ENCODE peak calls at places on chromosome 17, in ten cellular contexts. One of them, this sample, is unnamed.
A peak's percentile ranks its signal among the peaks of the same experiment; 100 is the strongest.

GRCh38 chr17:39920218-39921210 is 2.1 kb upstream of the GSDMB start:
- DNase-seq in progenitor cell of endocrine pancreas: no peak
- DNase-seq in NCI-H345: no peak
- DNase-seq in PC-3: no peak
- DNase-seq in NCI-H1092 treated with DMSO at 0.1 percent for 48 hours: no peak
- DNase-seq in activated CD4-positive, alpha-beta T cell treated with anti-CD3 and anti-CD28 coated beads for 4 hours: peak; percentile 66
- DNase-seq in GM04504: no peak
- DNase-seq in HTR-8/SVneo: no peak
- DNase-seq in CD8-positive, alpha-beta T cell: peak; percentile 62
- DNase-seq in dermis blood vessel endothelial cell: no peak
- DNase-seq in this sample: no peak

GRCh38 chr17:37447641-37448040 is 41.0 kb downstream of the TADA2A start:
- DNase-seq in dermis blood vessel endothelial cell: peak; percentile 34
- DNase-seq in CD8-positive, alpha-beta T cell: no peak
- DNase-seq in progenitor cell of endocrine pancreas: no peak
- DNase-seq in activated CD4-positive, alpha-beta T cell treated with anti-CD3 and anti-CD28 coated beads for 4 hours: no peak
- DNase-seq in PC-3: peak; percentile 55
- DNase-seq in NCI-H345: no peak
- DNase-seq in GM04504: no peak
- DNase-seq in NCI-H1092 treated with DMSO at 0.1 percent for 48 hours: no peak
- DNase-seq in HTR-8/SVneo: peak; percentile 25
- DNase-seq in this sample: no peak

GRCh38 chr17:48611681-48612455 is 1.1 kb upstream of the HOXB7 start:
- DNase-seq in NCI-H345: peak; percentile 97
- DNase-seq in progenitor cell of endocrine pancreas: no peak
- DNase-seq in GM04504: peak; percentile 28
- DNase-seq in HTR-8/SVneo: no peak
- DNase-seq in PC-3: no peak
- DNase-seq in activated CD4-positive, alpha-beta T cell treated with anti-CD3 and anti-CD28 coated beads for 4 hours: no peak
- DNase-seq in dermis blood vessel endothelial cell: peak; percentile 61
- DNase-seq in NCI-H1092 treated with DMSO at 0.1 percent for 48 hours: no peak
- DNase-seq in CD8-positive, alpha-beta T cell: no peak
- DNase-seq in this sample: no peak

GRCh38 chr17:59366773-59367656 is 35.6 kb downstream of the YPEL2 start:
- DNase-seq in HTR-8/SVneo: no peak
- DNase-seq in CD8-positive, alpha-beta T cell: no peak
- DNase-seq in NCI-H345: peak; percentile 69
- DNase-seq in dermis blood vessel endothelial cell: peak; percentile 54
- DNase-seq in activated CD4-positive, alpha-beta T cell treated with anti-CD3 and anti-CD28 coated beads for 4 hours: no peak
- DNase-seq in NCI-H1092 treated with DMSO at 0.1 percent for 48 hours: peak; percentile 70
- DNase-seq in PC-3: peak; percentile 60
- DNase-seq in progenitor cell of endocrine pancreas: peak; percentile 28
- DNase-seq in GM04504: no peak
- DNase-seq in this sample: no peak

GRCh38 chr17:5619088-5619740 is 34.9 kb upstream of the NLRP1 start:
- DNase-seq in dermis blood vessel endothelial cell: peak; percentile 3
- DNase-seq in HTR-8/SVneo: no peak
- DNase-seq in activated CD4-positive, alpha-beta T cell treated with anti-CD3 and anti-CD28 coated beads for 4 hours: no peak
- DNase-seq in NCI-H1092 treated with DMSO at 0.1 percent for 48 hours: peak; percentile 98
- DNase-seq in GM04504: no peak
- DNase-seq in PC-3: no peak
- DNase-seq in CD8-positive, alpha-beta T cell: no peak
- DNase-seq in NCI-H345: no peak
- DNase-seq in progenitor cell of endocrine pancreas: no peak
- DNase-seq in this sample: no peak

GRCh38 chr17:59221159-59221847 is 992 bp downstream of the GDPD1 start:
- DNase-seq in HTR-8/SVneo: no peak
- DNase-seq in progenitor cell of endocrine pancreas: no peak
- DNase-seq in NCI-H345: no peak
- DNase-seq in GM04504: no peak
- DNase-seq in CD8-positive, alpha-beta T cell: no peak
- DNase-seq in activated CD4-positive, alpha-beta T cell treated with anti-CD3 and anti-CD28 coated beads for 4 hours: no peak
- DNase-seq in dermis blood vessel endothelial cell: peak; percentile 27
- DNase-seq in NCI-H1092 treated with DMSO at 0.1 percent for 48 hours: no peak
- DNase-seq in PC-3: no peak
- DNase-seq in this sample: no peak

GRCh38 chr17:67718325-67718941 is 697 bp downstream of the NOL11 start:
- DNase-seq in progenitor cell of endocrine pancreas: peak; percentile 14
- DNase-seq in NCI-H1092 treated with DMSO at 0.1 percent for 48 hours: no peak
- DNase-seq in GM04504: peak; percentile 13
- DNase-seq in NCI-H345: peak; percentile 24
- DNase-seq in activated CD4-positive, alpha-beta T cell treated with anti-CD3 and anti-CD28 coated beads for 4 hours: no peak
- DNase-seq in CD8-positive, alpha-beta T cell: no peak
- DNase-seq in PC-3: peak; percentile 64
- DNase-seq in HTR-8/SVneo: peak; percentile 46
- DNase-seq in dermis blood vessel endothelial cell: peak; percentile 58
- DNase-seq in this sample: peak; percentile 44

GRCh38 chr17:59746849-59747445 is 39.5 kb downstream of the VMP1 start:
- DNase-seq in dermis blood vessel endothelial cell: peak; percentile 77
- DNase-seq in PC-3: peak; percentile 77
- DNase-seq in progenitor cell of endocrine pancreas: no peak
- DNase-seq in GM04504: no peak
- DNase-seq in NCI-H345: no peak
- DNase-seq in NCI-H1092 treated with DMSO at 0.1 percent for 48 hours: peak; percentile 10
- DNase-seq in CD8-positive, alpha-beta T cell: no peak
- DNase-seq in activated CD4-positive, alpha-beta T cell treated with anti-CD3 and anti-CD28 coated beads for 4 hours: no peak
- DNase-seq in HTR-8/SVneo: peak; percentile 61
- DNase-seq in this sample: peak; percentile 12

GRCh38 chr17:72176902-72177660 is 56.3 kb downstream of the SOX9 start:
- DNase-seq in activated CD4-positive, alpha-beta T cell treated with anti-CD3 and anti-CD28 coated beads for 4 hours: no peak
- DNase-seq in NCI-H1092 treated with DMSO at 0.1 percent for 48 hours: peak; percentile 95
- DNase-seq in progenitor cell of endocrine pancreas: no peak
- DNase-seq in CD8-positive, alpha-beta T cell: no peak
- DNase-seq in GM04504: no peak
- DNase-seq in dermis blood vessel endothelial cell: no peak
- DNase-seq in HTR-8/SVneo: no peak
- DNase-seq in PC-3: no peak
- DNase-seq in NCI-H345: no peak
- DNase-seq in this sample: no peak

GRCh38 chr17:336110-337021 is 16.2 kb downstream of the RPH3AL start:
- DNase-seq in NCI-H345: peak; percentile 25
- DNase-seq in activated CD4-positive, alpha-beta T cell treated with anti-CD3 and anti-CD28 coated beads for 4 hours: peak; percentile 49
- DNase-seq in dermis blood vessel endothelial cell: peak; percentile 41
- DNase-seq in PC-3: no peak
- DNase-seq in HTR-8/SVneo: no peak
- DNase-seq in CD8-positive, alpha-beta T cell: peak; percentile 64
- DNase-seq in GM04504: no peak
- DNase-seq in progenitor cell of endocrine pancreas: no peak
- DNase-seq in NCI-H1092 treated with DMSO at 0.1 percent for 48 hours: peak; percentile 14
- DNase-seq in this sample: no peak

GRCh38 chr17:78144146-78144719 is 2.0 kb upstream of the C17orf99 start:
- DNase-seq in HTR-8/SVneo: peak; percentile 77
- DNase-seq in NCI-H345: no peak
- DNase-seq in PC-3: peak; percentile 89
- DNase-seq in progenitor cell of endocrine pancreas: no peak
- DNase-seq in GM04504: peak; percentile 27
- DNase-seq in NCI-H1092 treated with DMSO at 0.1 percent for 48 hours: peak; percentile 9
- DNase-seq in activated CD4-positive, alpha-beta T cell treated with anti-CD3 and anti-CD28 coated beads for 4 hours: no peak
- DNase-seq in CD8-positive, alpha-beta T cell: no peak
- DNase-seq in dermis blood vessel endothelial cell: peak; percentile 85
- DNase-seq in this sample: no peak

GRCh38 chr17:78387982-78388941 is 9.8 kb downstream of the PGS1 start:
- DNase-seq in progenitor cell of endocrine pancreas: no peak
- DNase-seq in PC-3: no peak
- DNase-seq in CD8-positive, alpha-beta T cell: no peak
- DNase-seq in dermis blood vessel endothelial cell: peak; percentile 86
- DNase-seq in HTR-8/SVneo: no peak
- DNase-seq in NCI-H1092 treated with DMSO at 0.1 percent for 48 hours: peak; percentile 4
- DNase-seq in NCI-H345: no peak
- DNase-seq in GM04504: no peak
- DNase-seq in activated CD4-positive, alpha-beta T cell treated with anti-CD3 and anti-CD28 coated beads for 4 hours: no peak
- DNase-seq in this sample: no peak

GRCh38 chr17:6070895-6071511 is 824 bp downstream of the WSCD1 start:
- DNase-seq in NCI-H1092 treated with DMSO at 0.1 percent for 48 hours: peak; percentile 18
- DNase-seq in progenitor cell of endocrine pancreas: peak; percentile 22
- DNase-seq in GM04504: no peak
- DNase-seq in HTR-8/SVneo: no peak
- DNase-seq in NCI-H345: peak; percentile 18
- DNase-seq in CD8-positive, alpha-beta T cell: no peak
- DNase-seq in PC-3: peak; percentile 15
- DNase-seq in dermis blood vessel endothelial cell: peak; percentile 57
- DNase-seq in activated CD4-positive, alpha-beta T cell treated with anti-CD3 and anti-CD28 coated beads for 4 hours: no peak
- DNase-seq in this sample: no peak

GRCh38 chr17:68909066-68909465 is 46.1 kb downstream of the ABCA8 start:
- DNase-seq in NCI-H1092 treated with DMSO at 0.1 percent for 48 hours: no peak
- DNase-seq in CD8-positive, alpha-beta T cell: no peak
- DNase-seq in dermis blood vessel endothelial cell: peak; percentile 91
- DNase-seq in progenitor cell of endocrine pancreas: no peak
- DNase-seq in NCI-H345: no peak
- DNase-seq in activated CD4-positive, alpha-beta T cell treated with anti-CD3 and anti-CD28 coated beads for 4 hours: no peak
- DNase-seq in HTR-8/SVneo: peak; percentile 53
- DNase-seq in GM04504: peak; percentile 89
- DNase-seq in PC-3: peak; percentile 85
- DNase-seq in this sample: no peak

GRCh38 chr17:82049521-82049971 is 2.1 kb downstream of the RFNG start:
- DNase-seq in NCI-H345: no peak
- DNase-seq in GM04504: no peak
- DNase-seq in progenitor cell of endocrine pancreas: no peak
- DNase-seq in HTR-8/SVneo: no peak
- DNase-seq in PC-3: no peak
- DNase-seq in activated CD4-positive, alpha-beta T cell treated with anti-CD3 and anti-CD28 coated beads for 4 hours: no peak
- DNase-seq in dermis blood vessel endothelial cell: no peak
- DNase-seq in CD8-positive, alpha-beta T cell: peak; percentile 14
- DNase-seq in NCI-H1092 treated with DMSO at 0.1 percent for 48 hours: no peak
- DNase-seq in this sample: no peak

GRCh38 chr17:82110298-82110697 is 12.3 kb upstream of the FASN start:
- DNase-seq in PC-3: peak; percentile 94
- DNase-seq in progenitor cell of endocrine pancreas: no peak
- DNase-seq in NCI-H345: no peak
- DNase-seq in NCI-H1092 treated with DMSO at 0.1 percent for 48 hours: no peak
- DNase-seq in dermis blood vessel endothelial cell: no peak
- DNase-seq in activated CD4-positive, alpha-beta T cell treated with anti-CD3 and anti-CD28 coated beads for 4 hours: no peak
- DNase-seq in CD8-positive, alpha-beta T cell: no peak
- DNase-seq in HTR-8/SVneo: no peak
- DNase-seq in GM04504: no peak
- DNase-seq in this sample: no peak

GRCh38 chr17:10653987-10654386 is 3.1 kb downstream of the MYH3 start:
- DNase-seq in dermis blood vessel endothelial cell: no peak
- DNase-seq in progenitor cell of endocrine pancreas: no peak
- DNase-seq in NCI-H1092 treated with DMSO at 0.1 percent for 48 hours: no peak
- DNase-seq in NCI-H345: no peak
- DNase-seq in GM04504: no peak
- DNase-seq in CD8-positive, alpha-beta T cell: no peak
- DNase-seq in HTR-8/SVneo: no peak
- DNase-seq in activated CD4-positive, alpha-beta T cell treated with anti-CD3 and anti-CD28 coated beads for 4 hours: no peak
- DNase-seq in PC-3: no peak
- DNase-seq in this sample: no peak

GRCh38 chr17:78664476-78665384 is 87.5 kb upstream of the DNAH17 start:
- DNase-seq in NCI-H345: no peak
- DNase-seq in HTR-8/SVneo: no peak
- DNase-seq in progenitor cell of endocrine pancreas: no peak
- DNase-seq in CD8-positive, alpha-beta T cell: no peak
- DNase-seq in dermis blood vessel endothelial cell: peak; percentile 88
- DNase-seq in NCI-H1092 treated with DMSO at 0.1 percent for 48 hours: no peak
- DNase-seq in activated CD4-positive, alpha-beta T cell treated with anti-CD3 and anti-CD28 coated beads for 4 hours: no peak
- DNase-seq in PC-3: peak; percentile 17
- DNase-seq in GM04504: no peak
- DNase-seq in this sample: no peak

GRCh38 chr17:2957631-2958286 is 105.6 kb downstream of the OR1D5 start:
- DNase-seq in activated CD4-positive, alpha-beta T cell treated with anti-CD3 and anti-CD28 coated beads for 4 hours: no peak
- DNase-seq in dermis blood vessel endothelial cell: no peak
- DNase-seq in GM04504: no peak
- DNase-seq in NCI-H1092 treated with DMSO at 0.1 percent for 48 hours: no peak
- DNase-seq in PC-3: no peak
- DNase-seq in CD8-positive, alpha-beta T cell: no peak
- DNase-seq in HTR-8/SVneo: no peak
- DNase-seq in NCI-H345: no peak
- DNase-seq in progenitor cell of endocrine pancreas: no peak
- DNase-seq in this sample: no peak

GRCh38 chr17:55210292-55210691 is 54.5 kb upstream of the HLF start:
- DNase-seq in progenitor cell of endocrine pancreas: no peak
- DNase-seq in NCI-H1092 treated with DMSO at 0.1 percent for 48 hours: no peak
- DNase-seq in GM04504: no peak
- DNase-seq in CD8-positive, alpha-beta T cell: no peak
- DNase-seq in activated CD4-positive, alpha-beta T cell treated with anti-CD3 and anti-CD28 coated beads for 4 hours: no peak
- DNase-seq in HTR-8/SVneo: no peak
- DNase-seq in PC-3: no peak
- DNase-seq in dermis blood vessel endothelial cell: no peak
- DNase-seq in NCI-H345: no peak
- DNase-seq in this sample: no peak

GRCh38 chr17:76466775-76467130 is 650 bp upstream of the AANAT start:
- DNase-seq in CD8-positive, alpha-beta T cell: no peak
- DNase-seq in PC-3: no peak
- DNase-seq in NCI-H1092 treated with DMSO at 0.1 percent for 48 hours: no peak
- DNase-seq in NCI-H345: no peak
- DNase-seq in HTR-8/SVneo: no peak
- DNase-seq in GM04504: no peak
- DNase-seq in progenitor cell of endocrine pancreas: no peak
- DNase-seq in dermis blood vessel endothelial cell: no peak
- DNase-seq in activated CD4-positive, alpha-beta T cell treated with anti-CD3 and anti-CD28 coated beads for 4 hours: no peak
- DNase-seq in this sample: no peak

This sample was measured in Jurkat, Clone E6-1.